ENCODE peak calls at places on chromosomes 5 and 9, in six cellular contexts. One of them, this sample, is unnamed.

GRCh38 chr5:109083937-109084336 is 325.8 kb downstream of the PJA2 start:
- DNase-seq in posterior vena cava: no peak
- DNase-seq in stimulated activated CD8-positive, alpha-beta memory T cell treated with anti-CD3 and anti-CD28 coated beads, Interleukin-2, amount 100 ng/mL, for 48 hours: no peak
- DNase-seq in fibroblast of pulmonary artery: no peak
- DNase-seq in body of pancreas: no peak
- DNase-seq in left ventricle myocardium inferior: no peak
- DNase-seq in this sample: no peak

GRCh38 chr5:93572773-93573626 is 8.0 kb downstream of the NR2F1-AS1 start:
- DNase-seq in posterior vena cava: no peak
- DNase-seq in stimulated activated CD8-positive, alpha-beta memory T cell treated with anti-CD3 and anti-CD28 coated beads, Interleukin-2, amount 100 ng/mL, for 48 hours: no peak
- DNase-seq in fibroblast of pulmonary artery: peak; percentile 75
- DNase-seq in body of pancreas: no peak
- DNase-seq in left ventricle myocardium inferior: no peak
- DNase-seq in this sample: no peak

GRCh38 chr9:77678136-77678535 is 30.0 kb upstream of the GNA14 start:
- DNase-seq in posterior vena cava: no peak
- DNase-seq in stimulated activated CD8-positive, alpha-beta memory T cell treated with anti-CD3 and anti-CD28 coated beads, Interleukin-2, amount 100 ng/mL, for 48 hours: no peak
- DNase-seq in fibroblast of pulmonary artery: no peak
- DNase-seq in body of pancreas: peak; percentile 7
- DNase-seq in left ventricle myocardium inferior: no peak
- DNase-seq in this sample: no peak

GRCh38 chr9:36136894-36137391 is 410 bp downstream of the GLIPR2 start:
- DNase-seq in posterior vena cava: peak; percentile 83
- DNase-seq in stimulated activated CD8-positive, alpha-beta memory T cell treated with anti-CD3 and anti-CD28 coated beads, Interleukin-2, amount 100 ng/mL, for 48 hours: no peak
- DNase-seq in fibroblast of pulmonary artery: no peak
- DNase-seq in body of pancreas: no peak
- DNase-seq in left ventricle myocardium inferior: no peak
- DNase-seq in this sample: no peak

GRCh38 chr5:60526336-60526875 is 173.6 kb downstream of the DEPDC1B start:
- DNase-seq in posterior vena cava: no peak
- DNase-seq in stimulated activated CD8-positive, alpha-beta memory T cell treated with anti-CD3 and anti-CD28 coated beads, Interleukin-2, amount 100 ng/mL, for 48 hours: no peak
- DNase-seq in fibroblast of pulmonary artery: peak; percentile 11
- DNase-seq in body of pancreas: no peak
- DNase-seq in left ventricle myocardium inferior: no peak
- DNase-seq in this sample: no peak

GRCh38 chr9:37144762-37145161 is 24.4 kb downstream of the ZCCHC7 start:
- DNase-seq in posterior vena cava: no peak
- DNase-seq in stimulated activated CD8-positive, alpha-beta memory T cell treated with anti-CD3 and anti-CD28 coated beads, Interleukin-2, amount 100 ng/mL, for 48 hours: no peak
- DNase-seq in fibroblast of pulmonary artery: no peak
- DNase-seq in body of pancreas: no peak
- DNase-seq in left ventricle myocardium inferior: no peak
- DNase-seq in this sample: no peak

GRCh38 chr9:107707915-107708441 is 218.4 kb upstream of the KLF4 start:
- DNase-seq in posterior vena cava: no peak
- DNase-seq in stimulated activated CD8-positive, alpha-beta memory T cell treated with anti-CD3 and anti-CD28 coated beads, Interleukin-2, amount 100 ng/mL, for 48 hours: no peak
- DNase-seq in fibroblast of pulmonary artery: peak; percentile 49
- DNase-seq in body of pancreas: no peak
- DNase-seq in left ventricle myocardium inferior: no peak
- DNase-seq in this sample: no peak

GRCh38 chr5:8907168-8907868 is 638.6 kb downstream of the SEMA5A start:
- DNase-seq in posterior vena cava: no peak
- DNase-seq in stimulated activated CD8-positive, alpha-beta memory T cell treated with anti-CD3 and anti-CD28 coated beads, Interleukin-2, amount 100 ng/mL, for 48 hours: no peak
- DNase-seq in fibroblast of pulmonary artery: peak; percentile 36
- DNase-seq in body of pancreas: no peak
- DNase-seq in left ventricle myocardium inferior: no peak
- DNase-seq in this sample: no peak

GRCh38 chr9:101561740-101562139 is 28.1 kb downstream of the RNF20 start:
- DNase-seq in posterior vena cava: no peak
- DNase-seq in stimulated activated CD8-positive, alpha-beta memory T cell treated with anti-CD3 and anti-CD28 coated beads, Interleukin-2, amount 100 ng/mL, for 48 hours: no peak
- DNase-seq in fibroblast of pulmonary artery: no peak
- DNase-seq in body of pancreas: no peak
- DNase-seq in left ventricle myocardium inferior: no peak
- DNase-seq in this sample: no peak

GRCh38 chr5:124932791-124933600 is 186.6 kb upstream of the ZNF608 start:
- DNase-seq in posterior vena cava: no peak
- DNase-seq in stimulated activated CD8-positive, alpha-beta memory T cell treated with anti-CD3 and anti-CD28 coated beads, Interleukin-2, amount 100 ng/mL, for 48 hours: no peak
- DNase-seq in fibroblast of pulmonary artery: peak; percentile 39
- DNase-seq in body of pancreas: peak; percentile 86
- DNase-seq in left ventricle myocardium inferior: peak; percentile 31
- DNase-seq in this sample: no peak

GRCh38 chr9:136996361-136997281 is at the start of gene CLIC3:
- DNase-seq in posterior vena cava: no peak
- DNase-seq in stimulated activated CD8-positive, alpha-beta memory T cell treated with anti-CD3 and anti-CD28 coated beads, Interleukin-2, amount 100 ng/mL, for 48 hours: no peak
- DNase-seq in fibroblast of pulmonary artery: no peak
- DNase-seq in body of pancreas: peak; percentile 20
- DNase-seq in left ventricle myocardium inferior: no peak
- DNase-seq in this sample: no peak

This sample was measured in KG1.